ENCODE peak calls at places on chromosomes 2 and 18, in four cellular contexts. D, X, C and B are unnamed samples.
A peak's percentile ranks its signal among the peaks of the same experiment; 100 is the strongest.

GRCh38 chr2:187986392-187987105 is 305.1 kb upstream of the GULP1 start:
- DNase-seq in D (no peak), X (no peak), C (no peak), B (no peak)

GRCh38 chr2:23351388-23352141 is 33.4 kb upstream of the KLHL29 start:
- DNase-seq in D (peak; percentile 29), X (peak; percentile 72), C (no peak), B (peak; percentile 72)

GRCh38 chr2:85419009-85419711 is 646 bp downstream of the SH2D6 start:
- DNase-seq in D (no peak), X (peak; percentile 41), C (no peak), B (no peak)

GRCh38 chr2:75556679-75557366 is 3.9 kb downstream of the EVA1A start:
- DNase-seq in D (no peak), X (no peak), C (no peak), B (peak; percentile 31)

GRCh38 chr2:223005496-223005895 is 46.5 kb upstream of the KCNE4 start:
- DNase-seq in D (no peak), X (no peak), C (no peak), B (no peak)

GRCh38 chr18:36399055-36399454 is 101.5 kb downstream of the FHOD3 start:
- DNase-seq in D (no peak), X (no peak), C (no peak), B (no peak)

GRCh38 chr18:21481739-21482138 is 118.8 kb downstream of the ESCO1 start:
- DNase-seq in D (no peak), X (no peak), C (no peak), B (no peak)

GRCh38 chr2:126880825-126881224 is 17.9 kb upstream of the TEX51 start:
- DNase-seq in D (no peak), X (no peak), C (no peak), B (no peak)

GRCh38 chr2:20304411-20304810 is 46.2 kb downstream of the PUM2 start:
- DNase-seq in D (no peak), X (no peak), C (no peak), B (no peak)

GRCh38 chr2:150211164-150211631 is 276.3 kb downstream of the RND3 start:
- DNase-seq in D (no peak), X (no peak), C (no peak), B (no peak)

GRCh38 chr2:72713857-72714256 is 112.0 kb downstream of the EXOC6B start:
- DNase-seq in D (no peak), X (no peak), C (no peak), B (no peak)

GRCh38 chr2:237889016-237889415 is 29.6 kb downstream of the RAMP1 start:
- DNase-seq in D (no peak), X (no peak), C (no peak), B (no peak)

GRCh38 chr2:148614332-148615049 is 30.1 kb upstream of the EPC2 start:
- DNase-seq in D (no peak), X (peak; percentile 30), C (no peak), B (peak; percentile 28)

GRCh38 chr2:109285244-109285651 is 156.2 kb downstream of the SH3RF3 start:
- DNase-seq in D (no peak), X (no peak), C (no peak), B (peak; percentile 68)

GRCh38 chr2:11175293-11175795 is 20.1 kb downstream of the SLC66A3 start:
- DNase-seq in D (peak; percentile 30), X (no peak), C (no peak), B (no peak)

GRCh38 chr2:112866128-112866835 is 29.7 kb upstream of the IL1B start:
- DNase-seq in D (no peak), X (no peak), C (no peak), B (no peak)
- H3K9me3 ChIP-seq in D (peaks cover 14% of the 10 kb centered on the region), X (no peaks in the 10 kb centered on the region), C (no peaks in the 10 kb centered on the region), B (peaks cover 18% of the 10 kb centered on the region)

DNA sequence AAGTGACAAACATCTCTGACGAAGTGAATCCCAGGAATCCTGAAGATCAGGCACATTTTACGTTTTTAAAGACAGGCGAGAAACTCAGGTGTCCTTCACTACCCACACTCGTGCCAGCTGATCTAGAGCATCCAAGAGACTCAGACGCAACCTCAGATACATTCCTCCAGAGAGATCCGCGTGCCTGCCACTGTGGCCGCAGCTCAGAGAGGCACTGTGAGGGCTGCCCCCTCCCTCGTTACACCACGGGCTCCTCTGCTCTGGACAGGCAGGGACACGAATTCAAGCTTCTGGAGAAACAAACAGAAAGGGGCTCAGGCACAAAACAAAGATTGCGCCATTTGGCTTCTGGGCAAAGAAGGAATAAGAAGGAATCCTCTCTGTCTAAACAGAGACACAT is 268.0 kb downstream of the HDAC4 start:
- DNase-seq in D (no peak), X (no peak), C (no peak), B (no peak)
- H3K36me3 ChIP-seq in D (peaks cover 100% of the 10 kb centered on the region), X (peaks cover 10% of the 10 kb centered on the region), C (peaks cover 61% of the 10 kb centered on the region), B (peaks cover 9% of the 10 kb centered on the region)

GRCh38 chr2:102593516-102593915 is 25.8 kb upstream of the SLC9A2 start:
- DNase-seq in D (no peak), X (no peak), C (no peak), B (no peak)

GRCh38 chr2:102591646-102592045 is 27.7 kb upstream of the SLC9A2 start:
- DNase-seq in D (no peak), X (no peak), C (no peak), B (no peak)

GRCh38 chr2:102588213-102588939 is 31.0 kb upstream of the SLC9A2 start:
- DNase-seq in D (no peak), X (no peak), C (no peak), B (no peak)

GRCh38 chr2:102589444-102589843 is 29.9 kb upstream of the SLC9A2 start:
- DNase-seq in D (no peak), X (no peak), C (no peak), B (no peak)

DNA sequence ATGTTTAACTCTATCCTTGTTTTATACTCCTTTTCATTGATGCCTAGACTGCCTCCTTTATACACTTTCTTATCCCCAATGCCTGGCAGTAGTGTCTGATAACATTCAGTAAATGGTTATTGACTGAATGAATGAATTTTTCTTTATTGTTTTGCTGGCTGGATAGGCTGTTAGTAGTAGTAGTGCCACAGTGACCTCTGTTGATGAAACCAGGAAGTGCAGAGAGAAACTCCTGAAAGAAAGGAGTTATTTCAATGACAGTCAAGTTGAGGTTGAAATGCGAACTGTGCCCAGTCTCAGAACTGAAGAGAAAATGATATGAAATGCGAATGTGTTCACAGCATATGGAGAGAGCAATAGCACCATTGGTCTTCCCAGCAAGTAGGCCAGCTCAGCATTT is 26.8 kb upstream of the SLC9A2 start:
- DNase-seq in D (no peak), X (peak; percentile 18), C (no peak), B (no peak)
- H3K27me3 ChIP-seq in D (no peaks in the 10 kb centered on the region), X (peaks cover 4% of the 10 kb centered on the region), C (no peaks in the 10 kb centered on the region), B (no peaks in the 10 kb centered on the region)

DNA sequence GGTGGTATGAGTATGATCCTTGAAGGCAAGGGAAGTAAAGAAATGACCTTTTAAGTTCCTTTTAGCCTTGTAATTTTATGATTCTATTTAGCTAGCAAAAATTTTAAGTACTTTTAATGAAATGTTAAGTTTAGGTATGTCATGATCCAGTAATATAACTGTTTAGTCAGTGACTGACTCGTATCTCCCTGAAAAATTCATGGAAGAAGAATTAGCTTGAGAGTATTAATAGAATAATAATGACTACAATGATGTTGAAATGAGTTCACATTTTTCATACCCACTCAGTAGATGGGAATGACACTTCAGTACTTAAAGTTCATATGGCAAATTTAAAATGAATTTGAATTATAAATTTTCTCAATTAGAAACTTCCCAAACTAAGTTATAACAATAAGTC is 14.6 kb downstream of the RAB3GAP1 start:
- DNase-seq in D (no peak), X (no peak), C (no peak), B (no peak)
- H3K9me3 ChIP-seq in D (peaks cover 24% of the 10 kb centered on the region), X (no peaks in the 10 kb centered on the region), C (no peaks in the 10 kb centered on the region), B (peaks cover 24% of the 10 kb centered on the region)

GRCh38 chr2:160275646-160276045 is 75.6 kb upstream of the ITGB6 start:
- DNase-seq in D (no peak), X (no peak), C (no peak), B (no peak)

GRCh38 chr2:160281213-160281612 is 81.1 kb upstream of the ITGB6 start:
- DNase-seq in D (no peak), X (no peak), C (no peak), B (no peak)

GRCh38 chr2:160278889-160279196 is 78.8 kb upstream of the ITGB6 start:
- DNase-seq in D (no peak), X (no peak), C (no peak), B (no peak)

GRCh38 chr2:160279813-160280465 is 79.9 kb upstream of the ITGB6 start:
- DNase-seq in D (no peak), X (no peak), C (peak; percentile 44), B (no peak)

DNA sequence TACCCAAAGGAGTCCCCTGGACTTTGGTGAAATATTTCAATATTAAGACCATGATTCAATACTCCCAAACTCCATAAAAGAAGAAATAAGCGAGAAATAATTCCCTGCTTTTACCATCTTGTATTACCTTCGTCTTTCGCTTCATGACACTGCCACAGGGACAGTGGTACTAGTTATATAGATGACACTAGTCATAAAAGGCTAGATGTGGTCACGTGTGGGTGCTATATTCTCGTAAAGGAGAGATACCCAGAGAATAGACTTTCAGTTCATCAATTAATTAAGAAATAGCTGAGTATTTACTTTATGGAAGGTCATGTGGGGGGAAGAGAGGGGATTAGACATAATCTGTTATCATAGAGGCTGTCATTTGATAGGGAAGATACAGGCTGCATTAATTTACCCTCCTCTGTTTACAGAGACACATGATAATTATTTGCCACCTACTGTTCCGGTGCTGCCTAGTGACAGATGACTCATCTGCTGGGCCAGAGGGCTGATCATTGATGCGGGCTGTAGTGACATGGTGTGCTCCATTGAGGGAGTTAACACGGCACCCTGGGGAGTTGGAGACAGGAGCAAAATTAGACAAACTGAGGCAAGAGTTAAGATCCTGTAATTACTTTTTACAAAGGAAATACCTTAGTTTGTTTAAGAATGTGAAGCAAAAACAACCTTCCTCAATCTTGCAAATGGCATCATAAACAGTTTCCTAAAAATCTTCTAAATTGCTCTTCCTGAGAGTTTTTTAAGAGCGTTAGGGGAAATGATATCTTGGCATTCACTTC is 78.2 kb upstream of the ITGB6 start:
- DNase-seq in D (no peak), X (no peak), C (no peak), B (no peak)
- H3K36me3 ChIP-seq in D (peaks cover 65% of the 10 kb centered on the region), X (no peaks in the 10 kb centered on the region), C (peaks cover 43% of the 10 kb centered on the region), B (peaks cover 89% of the 10 kb centered on the region)

GRCh38 chr2:118817469-118817868 is 30.0 kb downstream of the EN1 start:
- DNase-seq in D (no peak), X (no peak), C (no peak), B (no peak)

GRCh38 chr2:118814368-118814767 is 33.1 kb downstream of the EN1 start:
- DNase-seq in D (no peak), X (no peak), C (no peak), B (no peak)

GRCh38 chr2:118816669-118817068 is 30.8 kb downstream of the EN1 start:
- DNase-seq in D (no peak), X (no peak), C (no peak), B (no peak)

GRCh38 chr2:118815314-118815713 is 32.1 kb downstream of the EN1 start:
- DNase-seq in D (no peak), X (peak; percentile 16), C (no peak), B (no peak)

DNA sequence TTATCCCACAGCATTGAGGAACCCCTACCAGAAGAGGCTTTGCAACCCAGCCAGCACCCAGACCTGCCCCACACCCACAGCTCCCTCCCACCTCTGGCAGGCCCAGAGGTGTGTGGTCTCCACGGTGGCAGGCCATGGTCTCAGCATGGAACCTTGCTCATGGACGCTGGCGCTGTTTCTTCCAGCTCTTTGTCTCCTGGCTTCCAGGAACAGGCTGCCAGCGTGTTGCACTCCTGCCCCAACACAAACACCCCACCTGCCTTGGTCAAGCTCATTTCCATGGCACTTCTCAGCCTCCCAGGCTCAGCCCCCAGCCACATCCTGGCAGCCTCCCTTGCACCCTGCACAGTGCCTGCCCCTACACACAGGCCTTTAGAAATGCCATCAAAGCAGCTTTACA is 31.7 kb downstream of the EN1 start:
- DNase-seq in D (no peak), X (no peak), C (no peak), B (no peak)
- H3K27me3 ChIP-seq in D (peaks cover 14% of the 10 kb centered on the region), X (peaks cover 4% of the 10 kb centered on the region), C (peaks cover 6% of the 10 kb centered on the region), B (no peaks in the 10 kb centered on the region)